ENCODE peak calls at places on chromosomes 2 and 18, in nine cellular contexts. N is fibroblast of villous mesenchyme, L is cardiac muscle cell, G is lower leg skin, Q is foreskin keratinocyte, Y is left ventricle myocardium inferior, J is RWPE1, K is MM.1S, R is tibial artery. I is an unnamed sample.

GRCh38 chr18:8212893-8213805 is 396.1 kb upstream of the RAB12 start:
- DNase-seq in Q (peak; percentile 29), N (peak; percentile 34), Y (no peak), R (no peak), K (no peak), L (peak; percentile 80), G (no peak), J (peak; percentile 27), I (no peak)

GRCh38 chr18:49865401-49865800 is 52.1 kb upstream of the ACAA2 start:
- DNase-seq in Q (no peak), R (no peak), G (no peak), J (no peak), L (no peak), K (peak; percentile 79), Y (no peak), N (no peak), I (no peak)

GRCh38 chr2:15719566-15720313 is 128.1 kb downstream of the DDX1 start:
- DNase-seq in L (no peak), R (peak; percentile 17), Q (peak; percentile 15), Y (no peak), N (no peak), J (no peak), G (no peak), K (no peak), I (no peak)

GRCh38 chr2:194826241-194826640 is 830.8 kb upstream of the SLC39A10 start:
- DNase-seq in L (no peak), J (no peak), N (no peak), G (no peak), Q (peak; percentile 59), R (no peak), K (no peak), Y (no peak), I (no peak)

GRCh38 chr18:74444104-74444503 is 13.0 kb downstream of the DIPK1C start:
- DNase-seq in Q (no peak), Y (no peak), R (no peak), J (no peak), L (no peak), G (no peak), K (no peak), N (no peak), I (no peak)

GRCh38 chr2:188345020-188345419 is 53.3 kb downstream of the GULP1 start:
- DNase-seq in Q (no peak), Y (no peak), K (no peak), R (no peak), J (no peak), L (peak; percentile 12), N (peak; percentile 33), G (no peak), I (no peak)

GRCh38 chr2:179260224-179260623 is 4.4 kb downstream of the SESTD1 start:
- DNase-seq in Y (no peak), N (no peak), R (no peak), L (no peak), G (no peak), Q (peak; percentile 81), J (no peak), K (no peak), I (no peak)

GRCh38 chr2:74546004-74546403 is 7.7 kb downstream of the LOXL3 start:
- DNase-seq in J (no peak), Q (no peak), N (no peak), Y (no peak), R (no peak), L (no peak), G (no peak), K (no peak), I (no peak)

GRCh38 chr2:152740743-152741328 is 22.4 kb downstream of the ARL6IP6 start:
- DNase-seq in N (peak; percentile 76), L (peak; percentile 77), G (no peak), R (no peak), Y (no peak), Q (peak; percentile 56), K (peak; percentile 73), J (peak; percentile 51), I (no peak)

GRCh38 chr18:76232813-76233212 is 262.2 kb downstream of the ZNF516 start:
- DNase-seq in Q (peak; percentile 26), R (no peak), N (no peak), Y (no peak), L (no peak), K (no peak), J (no peak), G (no peak), I (no peak)

GRCh38 chr2:10914272-10914693 is 2.5 kb downstream of the KCNF1 start:
- DNase-seq in Y (no peak), Q (no peak), L (no peak), K (no peak), N (no peak), G (no peak), J (no peak), R (no peak), I (no peak)
- TF ChIP-seq CTCF in Y (peak; percentile 32), Q (peak; percentile 51), L (peak; percentile 29), K (peak; percentile 17), N (peak; percentile 29), G (no peak), J (no peak), R (no peak), I (no peak)

DNA sequence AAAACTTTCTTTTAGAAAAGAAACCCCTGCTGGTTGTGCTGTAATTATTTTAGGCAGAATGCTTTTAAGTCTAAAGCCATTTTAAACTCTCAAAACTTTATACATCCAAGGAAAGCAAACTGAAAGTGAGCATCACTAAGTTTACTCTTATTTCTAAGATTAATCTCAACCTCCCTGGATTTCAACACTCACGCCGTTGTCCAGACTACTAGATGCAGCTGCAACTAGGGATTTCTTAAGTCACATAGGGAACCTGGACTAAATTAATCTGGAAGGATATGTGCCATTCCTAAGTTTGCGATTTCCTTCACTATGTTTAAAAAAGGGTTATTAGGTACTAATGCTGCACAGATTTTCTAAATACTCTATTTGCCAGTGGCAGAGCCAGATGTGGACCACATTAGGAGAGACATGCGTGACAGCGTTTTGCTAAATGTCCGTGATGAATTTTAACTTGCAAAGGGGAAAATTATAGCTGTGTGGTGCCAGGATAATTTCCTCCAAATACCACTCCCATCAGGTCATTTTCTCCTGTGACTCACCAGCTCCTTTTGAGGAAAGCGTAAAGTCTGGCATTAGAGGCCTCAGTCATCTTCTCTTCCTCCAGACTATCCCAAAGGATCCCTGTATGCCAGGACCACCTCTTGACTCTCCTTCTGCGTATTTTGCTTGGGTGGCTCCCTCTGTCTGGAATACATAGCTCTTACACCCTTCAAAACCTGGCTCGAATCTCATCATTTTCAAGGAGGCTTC is 143.7 kb downstream of the ATL2 start:
- DNase-seq in Y (no peak), N (no peak), R (no peak), L (peak; percentile 48), K (no peak), J (peak; percentile 8), Q (peak; percentile 43), G (peak; percentile 42), I (no peak)
- TF ChIP-seq CTCF in Y (peak; percentile 33), N (peak; percentile 21), R (no peak), L (peak; percentile 22), K (no peak), J (no peak), Q (no peak), G (no peak), I (no peak)

GRCh38 chr18:5057348-5058012 is 139.6 kb downstream of the AKAIN1 start:
- DNase-seq in L (peak; percentile 59), Q (peak; percentile 9), Y (peak; percentile 23), K (peak; percentile 55), J (peak; percentile 50), G (peak; percentile 19), R (peak; percentile 64), N (peak; percentile 37), I (peak; percentile 48)
- TF ChIP-seq CTCF in L (peak; percentile 67), Q (peak; percentile 81), Y (peak; percentile 71), K (peak; percentile 81), J (peak; percentile 79), G (no peak), R (peak; percentile 69), N (peak; percentile 69), I (peak; percentile 75)

GRCh38 chr18:37336568-37337285 is 228.9 kb downstream of the CELF4 start:
- DNase-seq in K (no peak), N (no peak), J (no peak), Y (no peak), R (no peak), L (no peak), G (no peak), Q (no peak), I (no peak)

GRCh38 chr18:37339701-37340215 is 225.8 kb downstream of the CELF4 start:
- DNase-seq in Q (no peak), R (no peak), N (no peak), J (no peak), K (no peak), L (no peak), Y (no peak), G (no peak), I (no peak)

GRCh38 chr18:37334494-37335125 is 231.0 kb downstream of the CELF4 start:
- DNase-seq in G (no peak), N (peak; percentile 28), L (peak; percentile 48), J (no peak), Y (no peak), Q (peak; percentile 37), K (no peak), R (no peak), I (no peak)

GRCh38 chr18:37332764-37333420 is 232.7 kb downstream of the CELF4 start:
- DNase-seq in R (no peak), N (no peak), J (no peak), Q (no peak), L (no peak), Y (no peak), K (no peak), G (no peak), I (no peak)

DNA sequence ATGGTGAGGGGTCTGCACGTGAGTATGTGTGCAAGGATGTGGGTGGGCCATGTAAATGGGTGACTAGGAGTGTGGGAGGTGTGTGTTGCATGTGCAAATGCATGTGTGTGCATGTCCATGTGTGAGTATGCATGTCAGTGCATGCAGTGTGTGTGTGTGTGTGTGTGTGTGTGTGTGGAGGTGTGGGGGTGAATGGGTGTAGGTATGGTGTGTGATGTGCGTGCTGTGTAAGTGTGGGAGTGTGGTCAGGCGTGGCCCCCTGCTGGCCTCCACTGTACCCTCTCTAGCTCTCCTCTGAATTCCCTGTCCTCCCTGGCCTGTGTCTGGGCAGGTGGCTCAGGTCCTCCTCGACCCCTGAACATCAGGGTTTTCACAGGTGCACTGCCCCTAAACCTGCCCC is 230.3 kb downstream of the CELF4 start:
- DNase-seq in N (no peak), K (no peak), Q (peak; percentile 15), J (no peak), L (peak; percentile 35), Y (no peak), R (no peak), G (no peak), I (no peak)
- TF ChIP-seq CTCF in N (peak; percentile 25), K (no peak), Q (peak; percentile 37), J (no peak), L (peak; percentile 43), Y (peak; percentile 19), R (no peak), G (no peak), I (no peak)